ENCODE peak calls at places on chromosomes 7 and 10, in four cellular contexts. One of them, this sample, is unnamed.

GRCh38 chr10:95121904-95122303 is 52.6 kb upstream of the CYP2C8 start:
- DNase-seq in prostate gland: no peak
- DNase-seq in neural crest cell: no peak
- DNase-seq in endothelial cell: no peak
- DNase-seq in this sample: no peak

GRCh38 chr7:25069900-25070443 is 55.1 kb downstream of the CYCS start:
- DNase-seq in endothelial cell: peak
- DNase-seq in prostate gland: peak
- DNase-seq in neural crest cell: peak
- DNase-seq in this sample: peak

GRCh38 chr7:4713183-4713784 is 31.2 kb downstream of the FOXK1 start:
- DNase-seq in neural crest cell: no peak
- DNase-seq in endothelial cell: no peak
- DNase-seq in prostate gland: no peak
- DNase-seq in this sample: no peak

GRCh38 chr7:96920064-96920463 is 85.3 kb upstream of the DLX6 start:
- DNase-seq in endothelial cell: no peak
- DNase-seq in prostate gland: no peak
- DNase-seq in neural crest cell: no peak
- DNase-seq in this sample: no peak

GRCh38 chr7:16078076-16078952 is 343.0 kb downstream of the CRPPA start:
- DNase-seq in endothelial cell: peak
- DNase-seq in neural crest cell: peak
- DNase-seq in prostate gland: peak
- DNase-seq in this sample: peak

GRCh38 chr10:93968452-93969044 is 25.2 kb upstream of the PLCE1 start:
- DNase-seq in endothelial cell: no peak
- DNase-seq in neural crest cell: no peak
- DNase-seq in prostate gland: no peak
- DNase-seq in this sample: no peak

GRCh38 chr7:136947347-136947746 is 78.9 kb downstream of the CHRM2 start:
- DNase-seq in endothelial cell: no peak
- DNase-seq in prostate gland: no peak
- DNase-seq in neural crest cell: no peak
- DNase-seq in this sample: no peak

GRCh38 chr10:67770537-67770936 is 67.5 kb downstream of the DNAJC12 start:
- DNase-seq in prostate gland: no peak
- DNase-seq in endothelial cell: no peak
- DNase-seq in neural crest cell: no peak
- DNase-seq in this sample: no peak

GRCh38 chr7:138565451-138566114 is 105.5 kb downstream of the TRIM24 start:
- DNase-seq in prostate gland: no peak
- DNase-seq in endothelial cell: no peak
- DNase-seq in neural crest cell: no peak
- DNase-seq in this sample: no peak

GRCh38 chr7:31917256-31917655 is 153.0 kb downstream of the PDE1C start:
- DNase-seq in neural crest cell: no peak
- DNase-seq in prostate gland: no peak
- DNase-seq in endothelial cell: no peak
- DNase-seq in this sample: no peak

GRCh38 chr7:116030626-116031276 is at the start of gene TFEC:
- DNase-seq in neural crest cell: no peak
- DNase-seq in prostate gland: no peak
- DNase-seq in endothelial cell: no peak
- DNase-seq in this sample: no peak

GRCh38 chr7:151592868-151593486 is 73.3 kb upstream of the RHEB start:
- DNase-seq in prostate gland: no peak
- DNase-seq in endothelial cell: no peak
- DNase-seq in neural crest cell: no peak
- DNase-seq in this sample: no peak

GRCh38 chr10:27659786-27660185 is 85.8 kb downstream of the MKX start:
- DNase-seq in neural crest cell: no peak
- DNase-seq in prostate gland: no peak
- DNase-seq in endothelial cell: no peak
- DNase-seq in this sample: no peak

GRCh38 chr10:27660268-27660667 is 85.4 kb downstream of the MKX start:
- DNase-seq in prostate gland: no peak
- DNase-seq in neural crest cell: no peak
- DNase-seq in endothelial cell: no peak
- DNase-seq in this sample: no peak

GRCh38 chr10:27658788-27659187 is 86.8 kb downstream of the MKX start:
- DNase-seq in endothelial cell: no peak
- DNase-seq in neural crest cell: no peak
- DNase-seq in prostate gland: no peak
- DNase-seq in this sample: no peak

DNA sequence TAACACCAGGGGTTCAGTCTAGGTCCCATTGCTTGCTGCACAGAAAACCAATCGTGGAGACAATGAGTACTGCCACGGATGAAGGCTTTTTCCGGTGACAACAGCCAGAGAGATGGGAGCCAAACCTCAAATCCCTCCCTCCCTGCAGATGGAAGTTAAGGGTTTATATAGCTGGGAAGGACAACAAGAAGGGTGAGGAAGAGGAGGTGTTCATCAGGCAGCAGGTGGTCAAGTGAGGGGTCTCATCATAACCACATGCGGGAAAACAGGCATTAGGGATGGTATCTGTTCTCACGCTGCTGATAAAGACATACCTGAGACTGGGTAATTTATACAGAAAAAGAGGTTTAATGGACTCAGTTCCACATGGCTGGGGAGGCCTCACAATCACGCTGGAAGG is 91.3 kb downstream of the MKX start:
- DNase-seq in neural crest cell: no peak
- DNase-seq in prostate gland: no peak
- DNase-seq in endothelial cell: no peak
- DNase-seq in this sample: no peak
- TF ChIP-seq CTCF in neural crest cell: no peak
- TF ChIP-seq CTCF in prostate gland: no peak
- TF ChIP-seq CTCF in endothelial cell: no peak
- TF ChIP-seq CTCF in this sample: no peak

DNA sequence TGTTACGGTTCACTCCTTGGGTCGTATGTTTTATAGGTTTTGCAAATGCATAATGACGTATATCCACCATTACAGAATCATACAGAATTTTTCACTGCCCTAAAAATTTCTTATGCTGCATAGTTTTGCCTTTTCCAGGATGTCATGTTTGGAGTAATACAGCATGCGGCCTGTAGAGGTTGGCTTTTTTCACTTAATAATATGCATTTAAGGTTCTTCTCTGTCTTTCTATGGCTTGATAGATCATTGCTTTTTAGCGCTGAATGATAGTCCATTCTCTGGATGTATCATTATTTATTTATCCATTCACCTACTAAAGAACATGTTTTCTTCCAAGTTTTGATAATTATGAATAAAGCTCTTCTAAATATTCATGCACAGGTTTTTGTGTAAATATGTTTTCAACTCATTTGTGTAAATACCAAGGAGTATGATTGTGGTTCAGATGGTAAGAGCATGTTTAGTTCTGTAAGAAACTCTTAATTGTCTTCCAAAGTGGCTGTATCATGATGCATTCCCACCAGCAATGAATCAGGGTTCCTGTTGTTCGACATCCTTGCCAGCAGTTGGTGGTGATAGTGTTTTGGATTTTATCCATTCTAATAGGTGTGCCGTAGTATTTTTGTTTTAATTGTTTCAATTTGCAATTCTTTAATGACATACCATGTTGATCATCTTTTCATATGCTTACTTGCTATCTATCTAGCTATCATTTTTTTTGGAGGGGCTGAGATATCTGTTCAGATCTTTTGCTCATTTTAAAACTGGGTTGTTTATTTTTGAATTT is 531.2 kb upstream of the GHITM start:
- DNase-seq in endothelial cell: no peak
- DNase-seq in prostate gland: no peak
- DNase-seq in neural crest cell: no peak
- DNase-seq in this sample: no peak
- TF ChIP-seq CTCF in endothelial cell: peak
- TF ChIP-seq CTCF in prostate gland: no peak
- TF ChIP-seq CTCF in neural crest cell: no peak
- TF ChIP-seq CTCF in this sample: no peak

GRCh38 chr7:64307254-64308018 is 6.3 kb upstream of the ZNF736 start:
- DNase-seq in prostate gland: peak
- DNase-seq in endothelial cell: peak
- DNase-seq in neural crest cell: no peak
- DNase-seq in this sample: peak
- TF ChIP-seq CTCF in prostate gland: no peak
- TF ChIP-seq CTCF in endothelial cell: no peak
- TF ChIP-seq CTCF in neural crest cell: no peak
- TF ChIP-seq CTCF in this sample: no peak

GRCh38 chr7:732094-732541 is 5.0 kb upstream of the PRKAR1B start:
- DNase-seq in endothelial cell: peak
- DNase-seq in prostate gland: peak
- DNase-seq in neural crest cell: no peak
- DNase-seq in this sample: peak
- TF ChIP-seq CTCF in endothelial cell: no peak
- TF ChIP-seq CTCF in prostate gland: peak
- TF ChIP-seq CTCF in neural crest cell: no peak
- TF ChIP-seq CTCF in this sample: no peak

GRCh38 chr7:145850636-145851035 is 266.0 kb upstream of the CNTNAP2 start:
- DNase-seq in endothelial cell: no peak
- DNase-seq in prostate gland: no peak
- DNase-seq in neural crest cell: no peak
- DNase-seq in this sample: no peak

GRCh38 chr7:145845345-145845744 is 271.3 kb upstream of the CNTNAP2 start:
- DNase-seq in neural crest cell: no peak
- DNase-seq in endothelial cell: no peak
- DNase-seq in prostate gland: no peak
- DNase-seq in this sample: no peak

DNA sequence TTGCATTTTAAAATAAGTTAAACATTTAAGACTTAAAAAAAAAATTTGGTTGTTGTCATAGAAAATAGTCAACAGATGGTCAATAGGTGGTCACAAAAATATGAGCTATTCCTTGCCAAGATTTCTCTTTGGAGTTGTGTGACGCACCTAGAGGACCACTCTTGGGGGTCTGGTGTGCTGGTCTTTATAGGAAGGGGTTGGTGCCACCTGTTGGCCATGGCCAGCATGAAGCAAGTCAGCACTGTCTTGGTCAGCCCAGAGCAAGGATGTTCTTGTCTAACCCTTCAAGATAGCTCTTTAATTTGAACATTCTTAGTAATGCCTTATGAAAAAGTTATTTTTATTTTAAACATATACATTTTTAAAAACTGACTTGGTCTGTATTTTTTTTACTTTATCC is 267.9 kb upstream of the CNTNAP2 start:
- DNase-seq in prostate gland: no peak
- DNase-seq in neural crest cell: peak
- DNase-seq in endothelial cell: no peak
- DNase-seq in this sample: no peak
- TF ChIP-seq CTCF in prostate gland: no peak
- TF ChIP-seq CTCF in neural crest cell: peak
- TF ChIP-seq CTCF in endothelial cell: no peak
- TF ChIP-seq CTCF in this sample: no peak

DNA sequence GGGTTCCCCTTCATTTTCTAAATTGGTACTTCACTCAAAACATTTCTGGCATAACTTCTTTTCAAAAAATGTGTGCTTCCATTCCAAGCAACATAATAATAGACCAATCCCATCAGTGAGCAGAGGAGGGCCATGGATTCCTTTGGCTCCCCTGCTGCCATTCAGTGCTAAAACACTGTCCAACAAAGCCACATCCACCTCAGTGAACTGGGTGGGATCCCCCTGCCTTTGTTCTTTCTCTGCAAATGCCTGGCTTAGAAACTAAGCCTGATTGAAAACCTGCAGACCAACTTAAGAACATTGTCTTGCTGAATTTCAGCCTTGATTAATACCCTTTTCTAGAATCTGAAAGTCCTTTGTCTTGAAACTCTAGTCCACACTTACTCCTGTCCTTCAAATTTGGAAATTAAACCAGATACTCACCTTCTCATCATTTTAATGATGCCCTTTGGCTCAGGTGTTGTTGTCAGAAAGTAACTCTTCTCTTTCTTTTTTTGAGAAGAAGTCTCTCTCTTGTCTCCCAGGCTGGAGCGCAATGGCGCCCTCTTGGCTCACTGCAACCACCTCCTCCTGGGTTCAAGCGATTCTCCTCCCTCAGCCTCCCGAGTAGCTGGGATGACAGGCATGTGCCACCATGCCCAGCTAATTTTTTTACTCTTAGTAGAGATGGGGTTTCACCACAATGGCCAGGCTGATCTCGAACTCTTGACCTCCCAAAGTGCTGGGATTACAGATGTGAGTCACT is 132.3 kb downstream of the PLXNA4 start:
- DNase-seq in endothelial cell: no peak
- DNase-seq in neural crest cell: no peak
- DNase-seq in prostate gland: no peak
- DNase-seq in this sample: no peak
- TF ChIP-seq CTCF in endothelial cell: no peak
- TF ChIP-seq CTCF in neural crest cell: no peak
- TF ChIP-seq CTCF in prostate gland: no peak
- TF ChIP-seq CTCF in this sample: no peak

GRCh38 chr7:141675431-141676210 is 26.3 kb downstream of the DENND11 start:
- DNase-seq in neural crest cell: no peak
- DNase-seq in endothelial cell: no peak
- DNase-seq in prostate gland: no peak
- DNase-seq in this sample: no peak

GRCh38 chr7:141674201-141674671 is 27.7 kb downstream of the DENND11 start:
- DNase-seq in prostate gland: no peak
- DNase-seq in neural crest cell: peak
- DNase-seq in endothelial cell: peak
- DNase-seq in this sample: no peak

GRCh38 chr7:141671705-141672496 is 30.1 kb downstream of the DENND11 start:
- DNase-seq in neural crest cell: no peak
- DNase-seq in endothelial cell: no peak
- DNase-seq in prostate gland: no peak
- DNase-seq in this sample: no peak

GRCh38 chr7:141676618-141677017 is 25.3 kb downstream of the DENND11 start:
- DNase-seq in endothelial cell: no peak
- DNase-seq in neural crest cell: no peak
- DNase-seq in prostate gland: no peak
- DNase-seq in this sample: no peak

DNA sequence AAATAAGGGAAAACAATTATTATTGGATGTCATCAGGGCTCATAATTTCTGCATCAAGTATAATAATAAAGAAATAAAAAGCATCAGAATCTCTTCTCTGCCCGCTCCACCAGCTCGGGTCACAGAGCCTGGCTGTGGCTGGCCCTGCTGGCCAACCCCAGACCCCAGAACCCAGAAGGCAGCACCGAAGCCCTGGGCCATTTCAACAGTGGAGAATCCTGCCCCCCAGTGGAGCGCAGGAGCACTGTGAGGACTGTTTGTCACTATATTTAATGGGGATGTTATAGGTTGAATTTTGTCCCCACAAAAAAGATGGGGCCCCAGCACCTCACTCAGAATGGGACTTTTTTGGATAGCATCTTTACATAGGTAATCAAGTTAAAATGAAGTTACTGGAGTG is 27.3 kb downstream of the DENND11 start:
- DNase-seq in prostate gland: no peak
- DNase-seq in neural crest cell: peak
- DNase-seq in endothelial cell: peak
- DNase-seq in this sample: peak
- TF ChIP-seq CTCF in prostate gland: no peak
- TF ChIP-seq CTCF in neural crest cell: peak
- TF ChIP-seq CTCF in endothelial cell: peak
- TF ChIP-seq CTCF in this sample: peak

This sample was measured in Calu3.